ENCODE peak calls at places on chromosomes 2 and 18, in six cellular contexts. Y is IMR-90, B is brain microvascular endothelial cell, A is lower lobe of right lung, T is HCT116, D is uterus. J is an unnamed sample. For H3K27me3, the result is how much of the 10 kb centered on the place peaks cover.

GRCh38 chr2:86519349-86519748 is 43.9 kb downstream of the CHMP3 start:
- DNase-seq in Y (peak), B (no peak), A (no peak), T (no peak), D (no peak), J (no peak)

GRCh38 chr2:62383843-62384242 is 122.2 kb downstream of the TMEM17 start:
- DNase-seq in Y (peak), B (peak), A (no peak), T (no peak), D (no peak), J (no peak)

GRCh38 chr2:28398101-28398834 is 5.6 kb downstream of the FOSL2 start:
- DNase-seq in Y (peak), B (peak), A (no peak), T (no peak), D (peak), J (no peak)

GRCh38 chr2:54366487-54367280 is 89.4 kb upstream of the SPTBN1 start:
- DNase-seq in Y (peak), B (no peak), A (no peak), T (no peak), D (no peak), J (no peak)

GRCh38 chr2:44107086-44107740 is 61.5 kb upstream of the PPM1B start:
- DNase-seq in Y (no peak), B (no peak), A (no peak), T (no peak), D (no peak), J (no peak)

GRCh38 chr2:17815466-17816184 is 635 bp upstream of the MSGN1 start:
- DNase-seq in Y (no peak), B (no peak), A (no peak), T (no peak), D (no peak), J (no peak)

GRCh38 chr2:38959464-38959863 is 69.8 kb downstream of the ARHGEF33 start:
- DNase-seq in Y (no peak), B (no peak), A (no peak), T (no peak), D (no peak), J (no peak)

GRCh38 chr18:56148373-56148772 is 490.0 kb downstream of the TXNL1 start:
- DNase-seq in Y (peak), B (peak), A (no peak), T (no peak), D (no peak), J (no peak)

GRCh38 chr2:234447189-234447588 is 49.7 kb downstream of the ARL4C start:
- DNase-seq in Y (no peak), B (no peak), A (no peak), T (no peak), D (no peak), J (no peak)

GRCh38 chr2:234448506-234449169 is 48.2 kb downstream of the ARL4C start:
- DNase-seq in Y (no peak), B (no peak), A (no peak), T (no peak), D (no peak), J (no peak)

GRCh38 chr2:234446404-234447076 is 50.3 kb downstream of the ARL4C start:
- DNase-seq in Y (no peak), B (no peak), A (peak), T (no peak), D (peak), J (peak)

GRCh38 chr2:234450431-234451095 is 46.3 kb downstream of the ARL4C start:
- DNase-seq in Y (no peak), B (no peak), A (no peak), T (no peak), D (no peak), J (no peak)

DNA sequence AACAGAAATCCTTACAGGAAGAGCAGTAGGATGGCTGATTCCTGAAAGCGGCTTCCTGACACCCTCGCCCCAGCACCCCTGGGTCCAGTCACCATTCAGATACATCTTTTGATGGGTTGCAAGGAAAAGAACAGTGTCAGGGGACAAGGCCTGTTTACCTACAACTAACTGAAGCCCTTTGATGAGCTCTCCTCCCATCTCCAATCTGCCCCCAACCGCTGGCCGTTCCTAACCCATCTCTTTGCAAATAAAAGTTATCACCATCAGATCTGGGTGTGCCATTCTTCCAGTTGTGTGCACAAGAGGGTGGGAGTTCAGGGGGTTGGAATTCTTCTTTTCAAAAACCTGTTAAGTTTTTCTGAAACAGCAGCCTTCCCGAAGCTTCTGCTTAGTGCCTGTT is 48.9 kb downstream of the ARL4C start:
- DNase-seq in Y (no peak), B (no peak), A (no peak), T (no peak), D (no peak), J (no peak)
- H3K27ac ChIP-seq in Y (no peak), B (peak), A (no peak), T (no peak), D (no peak), J (no peak)

GRCh38 chr2:176067587-176068002 is 16.2 kb downstream of the EVX2 start:
- DNase-seq in Y (no peak), B (no peak), A (no peak), T (no peak), D (no peak), J (no peak)

GRCh38 chr2:176071330-176072291 is 12.2 kb downstream of the EVX2 start:
- DNase-seq in Y (no peak), B (no peak), A (no peak), T (no peak), D (no peak), J (no peak)

GRCh38 chr2:176066645-176067586 is 16.8 kb downstream of the EVX2 start:
- DNase-seq in Y (no peak), B (no peak), A (no peak), T (no peak), D (no peak), J (no peak)

GRCh38 chr2:176072292-176072669 is 11.5 kb downstream of the EVX2 start:
- DNase-seq in Y (no peak), B (no peak), A (no peak), T (no peak), D (no peak), J (no peak)

DNA sequence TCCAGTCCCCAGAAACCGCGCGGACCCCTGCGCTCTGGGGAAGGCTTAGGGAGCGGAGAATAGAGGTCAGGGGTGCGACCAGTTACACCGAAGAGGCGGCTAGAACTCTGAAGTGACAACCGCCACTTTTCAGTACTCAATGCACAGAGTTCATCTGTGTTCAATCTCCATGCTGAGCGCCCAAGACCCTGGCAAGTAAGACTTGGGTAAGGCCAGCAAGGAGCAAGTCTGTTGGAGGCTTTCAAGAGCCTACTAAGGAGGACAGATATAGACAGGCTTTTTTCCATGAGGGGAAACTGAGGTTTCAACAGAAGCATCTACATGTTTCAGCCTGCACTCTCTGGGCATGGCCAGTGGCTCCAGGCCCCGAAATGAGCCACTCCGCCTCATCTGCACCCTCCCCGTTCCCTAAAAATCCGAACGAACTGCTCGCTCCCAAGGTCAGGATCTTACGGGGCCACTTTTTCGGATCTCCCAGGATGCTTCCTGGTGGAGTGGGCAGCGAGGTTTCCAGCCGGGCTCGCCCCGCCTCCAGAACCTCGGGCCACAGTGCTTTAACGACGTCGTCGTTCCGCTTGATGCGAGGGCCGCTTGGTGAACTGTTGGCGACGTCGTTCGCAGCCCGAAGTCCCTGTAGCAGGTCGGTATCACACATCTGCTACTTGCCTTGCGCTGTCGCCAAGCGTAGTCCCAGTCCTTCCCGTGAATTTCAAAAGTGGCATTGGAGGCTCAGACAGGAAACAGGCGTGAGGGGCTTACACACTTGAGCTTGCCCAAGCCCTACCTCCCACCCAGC is 15.5 kb downstream of the EVX2 start:
- DNase-seq in Y (no peak), B (no peak), A (no peak), T (no peak), D (no peak), J (no peak)
- H3K27me3 ChIP-seq in Y (half or more), B (half or more), A (half or more), T (under half), D (under half), J (half or more)

DNA sequence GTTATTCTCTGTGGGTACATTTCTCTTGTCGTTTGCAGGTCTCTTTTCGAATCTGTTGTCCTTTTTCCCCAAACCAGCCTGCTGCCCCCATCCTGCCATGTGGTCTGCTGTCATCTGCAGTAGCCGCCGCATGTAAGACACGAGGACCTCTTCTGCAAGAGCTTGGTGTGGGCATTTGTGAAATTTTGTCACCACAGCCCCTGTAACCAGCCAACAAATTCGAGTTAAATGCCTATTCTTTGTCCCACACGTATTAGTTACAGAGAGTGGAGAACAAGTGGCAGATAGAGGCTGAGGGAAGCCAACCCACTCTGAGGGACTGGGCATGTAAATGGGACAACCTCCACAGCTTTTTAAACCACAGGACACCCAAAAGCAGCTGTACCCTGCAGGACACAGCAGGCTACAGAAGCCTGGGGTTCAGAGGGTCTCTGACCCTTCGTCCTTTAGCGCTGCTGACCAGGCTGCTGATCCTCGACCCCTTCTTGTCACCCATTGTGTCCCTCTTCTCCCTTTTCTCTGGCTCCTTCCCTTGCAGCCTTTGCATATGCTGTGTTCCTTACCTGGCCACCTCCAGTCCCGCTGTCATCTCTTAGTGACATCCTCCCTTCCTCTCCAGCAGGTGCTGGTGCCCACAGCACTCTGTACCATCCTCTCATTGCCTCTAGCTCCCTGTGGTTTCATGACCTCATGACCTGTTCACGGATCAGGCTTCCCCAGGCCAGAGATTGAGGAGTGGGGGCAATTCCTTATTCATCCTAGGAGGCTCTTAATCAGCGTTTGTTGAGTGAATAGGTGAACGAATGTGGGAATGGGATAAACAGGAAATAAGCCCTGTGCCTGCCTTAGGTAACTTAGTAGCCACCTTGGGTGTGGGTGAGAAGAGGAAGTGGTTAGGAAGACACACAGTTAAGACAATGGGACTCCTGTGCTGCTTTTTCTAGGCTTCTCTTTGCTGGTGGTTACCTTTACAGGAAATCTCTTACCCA is 35.3 kb downstream of the ITGA6 start:
- DNase-seq in Y (no peak), B (no peak), A (no peak), T (no peak), D (no peak), J (peak)
- TF ChIP-seq CTCF in Y (no peak), B (no peak), A (peak), T (no peak), D (no peak), J (no peak)

GRCh38 chr2:119064567-119064966 is 94.0 kb downstream of the C1QL2 start:
- DNase-seq in Y (no peak), B (no peak), A (no peak), T (no peak), D (no peak), J (no peak)

GRCh38 chr2:119062652-119063051 is 95.9 kb downstream of the C1QL2 start:
- DNase-seq in Y (no peak), B (no peak), A (no peak), T (no peak), D (no peak), J (no peak)

GRCh38 chr2:119062179-119062578 is 96.4 kb downstream of the C1QL2 start:
- DNase-seq in Y (no peak), B (no peak), A (no peak), T (no peak), D (no peak), J (no peak)

GRCh38 chr2:119065146-119065545 is 93.4 kb downstream of the C1QL2 start:
- DNase-seq in Y (no peak), B (no peak), A (no peak), T (no peak), D (no peak), J (no peak)

GRCh38 chr2:119063146-119063545 is 95.4 kb downstream of the C1QL2 start:
- DNase-seq in Y (no peak), B (no peak), A (no peak), T (no peak), D (no peak), J (no peak)
- H3K27ac ChIP-seq in Y (no peak), B (no peak), A (no peak), T (no peak), D (no peak), J (no peak)

GRCh38 chr2:96146151-96146880 is 1.1 kb upstream of the DUSP2 start:
- DNase-seq in Y (peak), B (no peak), A (peak), T (no peak), D (peak), J (peak)
- H3K27me3 ChIP-seq in Y (under half), B (under half), A (under half), T (under half), D (under half), J (under half)